ENCODE peak calls at places on chromosomes 12 and 14, in ten cellular contexts. U is heart left ventricle, M is astrocyte, L is neuronal stem cell, X is AG04450, J is uterus, R is pancreas, C is OCI-LY7, F is left ventricle myocardium inferior, D is H1. H is an unnamed sample.

GRCh38 chr12:52523825-52524224 is 3.6 kb upstream of the KRT5 start:
- DNase-seq in D (peak; percentile 22), J (no peak), R (peak; percentile 7), L (no peak), M (no peak), X (no peak), C (no peak), F (no peak), U (no peak), H (no peak)

GRCh38 chr12:104873374-104873773 is 84.7 kb downstream of the SLC41A2 start:
- DNase-seq in M (no peak), U (no peak), L (no peak), R (no peak), J (no peak), X (no peak), F (no peak), D (no peak), C (no peak), H (no peak)

GRCh38 chr12:83759906-83760305 is 1073.2 kb downstream of the TMTC2 start:
- DNase-seq in J (no peak), X (no peak), U (no peak), D (no peak), R (no peak), M (no peak), F (no peak), C (no peak), L (no peak), H (no peak)

GRCh38 chr12:86827409-86827808 is 571.2 kb upstream of the MGAT4C start:
- DNase-seq in C (no peak), D (no peak), R (no peak), J (no peak), L (no peak), X (no peak), M (no peak), U (no peak), F (no peak), H (no peak)

GRCh38 chr14:56339855-56340701 is 221.9 kb downstream of the PELI2 start:
- DNase-seq in L (peak; percentile 53), X (peak; percentile 94), R (peak; percentile 49), D (peak; percentile 56), U (peak; percentile 78), M (peak; percentile 92), F (peak; percentile 74), C (peak; percentile 33), J (peak; percentile 73), H (peak; percentile 47)

GRCh38 chr12:54311091-54311490 is 10.3 kb upstream of the NFE2 start:
- DNase-seq in J (no peak), L (no peak), C (no peak), M (no peak), X (no peak), F (no peak), R (no peak), D (no peak), U (no peak), H (no peak)

GRCh38 chr14:21063479-21063878 is 5.9 kb downstream of the RNASE8 start:
- DNase-seq in F (no peak), X (peak; percentile 54), D (no peak), M (peak; percentile 81), R (no peak), C (no peak), L (no peak), U (no peak), J (no peak), H (no peak)

GRCh38 chr14:51382506-51382905 is 142.5 kb downstream of the TMX1 start:
- DNase-seq in J (no peak), L (no peak), D (no peak), C (no peak), F (no peak), M (no peak), R (no peak), U (no peak), X (no peak), H (no peak)

GRCh38 chr12:110750784-110751461 is 8.2 kb upstream of the PPP1CC start:
- DNase-seq in U (no peak), J (peak; percentile 49), M (peak; percentile 63), C (no peak), X (no peak), R (no peak), L (no peak), F (no peak), D (no peak), H (no peak)

GRCh38 chr12:68896881-68897540 is 36.0 kb downstream of the CPM start:
- DNase-seq in L (no peak), F (no peak), X (no peak), U (no peak), D (no peak), J (no peak), C (peak; percentile 71), R (no peak), M (peak; percentile 44), H (no peak)

GRCh38 chr12:12333980-12334709 is 15.9 kb downstream of the MANSC1 start:
- DNase-seq in C (peak; percentile 76), D (peak; percentile 69), R (peak; percentile 50), F (peak; percentile 48), M (peak; percentile 27), U (peak; percentile 67), L (no peak), J (peak; percentile 56), X (no peak), H (peak; percentile 50)

GRCh38 chr12:102976609-102977280 is 19.3 kb downstream of the ASCL1 start:
- DNase-seq in X (no peak), D (no peak), M (no peak), L (no peak), R (no peak), C (no peak), F (no peak), U (no peak), J (no peak), H (no peak)

GRCh38 chr14:88793259-88793625 is 489 bp upstream of the EML5 start:
- DNase-seq in M (no peak), D (no peak), F (no peak), J (no peak), R (no peak), U (no peak), L (no peak), C (no peak), X (no peak), H (peak; percentile 1)

GRCh38 chr14:75417674-75418073 is 10.1 kb upstream of the JDP2 start:
- DNase-seq in U (no peak), L (no peak), F (no peak), D (no peak), M (peak; percentile 27), J (no peak), C (no peak), R (no peak), X (no peak), H (no peak)

GRCh38 chr12:92570056-92570753 is 132.6 kb upstream of the PLEKHG7 start:
- DNase-seq in U (no peak), M (peak; percentile 55), D (peak; percentile 63), C (peak; percentile 85), X (peak; percentile 77), J (peak; percentile 41), L (peak; percentile 89), R (peak; percentile 74), F (no peak), H (no peak)

DNA sequence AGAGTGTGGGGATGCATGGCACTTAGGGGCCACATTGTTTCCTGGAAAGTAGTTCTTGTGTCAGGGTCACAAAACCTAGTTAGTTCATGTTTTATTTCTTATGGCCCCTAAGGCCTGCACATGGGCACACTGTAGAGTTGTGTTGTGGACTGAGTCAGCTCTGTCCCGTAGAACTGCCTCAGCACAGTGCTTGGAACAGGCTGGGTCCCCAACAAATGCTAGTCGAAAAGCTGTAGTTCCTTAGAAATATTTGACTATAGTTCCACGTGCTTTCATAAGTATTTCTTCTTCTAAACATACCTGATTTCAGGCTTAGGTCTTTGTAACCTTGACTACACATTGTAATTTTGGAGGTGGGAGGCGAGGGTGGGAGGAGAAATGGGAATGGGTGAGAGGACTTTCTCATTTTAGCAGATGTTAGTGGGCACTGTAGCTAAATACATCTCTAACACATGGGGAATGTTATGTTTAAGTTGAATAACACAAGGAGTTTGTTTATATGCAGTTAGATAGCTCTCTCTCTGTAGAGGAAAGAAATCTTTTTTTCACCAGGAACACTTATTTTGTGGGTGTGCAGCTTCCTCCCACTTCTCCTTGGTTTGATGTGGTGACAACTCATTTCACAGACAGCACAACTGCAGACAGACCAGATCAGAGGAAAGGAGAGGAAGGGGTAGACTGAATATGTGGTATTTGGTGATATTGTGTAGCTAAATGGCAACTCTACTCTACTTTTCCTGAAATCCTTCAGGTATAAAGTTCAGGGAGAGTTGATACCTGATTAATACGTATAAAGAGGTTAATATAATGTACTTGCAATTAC is 39.5 kb upstream of the DACT1 start:
- DNase-seq in U (no peak), L (no peak), J (no peak), R (no peak), D (no peak), M (no peak), X (no peak), F (no peak), C (no peak), H (peak; percentile 81)
- H3K4me3 ChIP-seq in U (no peak overlapping the region), L (no peak overlapping the region), J (no peak overlapping the region), R (no peak overlapping the region), D (no peak overlapping the region), M (no peak overlapping the region), X (no peak overlapping the region), F (no peak overlapping the region), C (no peak overlapping the region), H (peak overlapping the region; percentile 3)

GRCh38 chr14:35367056-35367372 is 37.5 kb downstream of the NFKBIA start:
- DNase-seq in D (no peak), R (no peak), C (no peak), L (no peak), X (no peak), U (no peak), M (no peak), J (no peak), F (no peak), H (no peak)
- H3K27ac ChIP-seq in D (peak overlapping the region; percentile 41), R (no peak overlapping the region), C (peak overlapping the region; percentile 22), L (no peak overlapping the region), X (no peak overlapping the region), U (no peak overlapping the region), M (no peak overlapping the region), J (no peak overlapping the region), F (no peak overlapping the region), H (no peak overlapping the region)

DNA sequence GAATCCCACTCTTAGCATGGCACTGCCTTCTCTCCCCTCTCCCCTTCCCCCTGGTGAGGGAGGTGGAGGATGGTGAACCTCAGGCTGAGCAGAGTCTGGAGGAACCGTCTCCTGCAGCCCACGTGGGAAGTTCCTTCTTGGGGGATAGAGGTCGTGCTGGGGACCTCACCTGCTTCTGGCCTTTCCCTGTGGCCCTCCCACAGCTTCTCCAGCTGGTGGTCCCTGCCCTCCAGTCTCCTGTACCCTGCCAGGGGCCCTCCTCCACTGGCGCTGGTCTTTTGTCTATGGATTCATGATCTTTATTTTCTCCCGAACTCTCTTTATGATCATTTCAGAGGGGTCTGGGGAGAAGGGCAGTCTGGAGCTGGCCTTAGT is 9.0 kb upstream of the MTA1 start:
- DNase-seq in C (no peak), D (no peak), U (no peak), R (no peak), L (no peak), F (no peak), M (no peak), J (no peak), X (no peak), H (no peak)
- H3K4me3 ChIP-seq in C (no peak overlapping the region), D (peak overlapping the region; percentile 36), U (no peak overlapping the region), R (no peak overlapping the region), L (no peak overlapping the region), F (peak overlapping the region; percentile 60), M (peak overlapping the region; percentile 33), J (no peak overlapping the region), X (peak overlapping the region; percentile 45), H (no peak overlapping the region)

DNA sequence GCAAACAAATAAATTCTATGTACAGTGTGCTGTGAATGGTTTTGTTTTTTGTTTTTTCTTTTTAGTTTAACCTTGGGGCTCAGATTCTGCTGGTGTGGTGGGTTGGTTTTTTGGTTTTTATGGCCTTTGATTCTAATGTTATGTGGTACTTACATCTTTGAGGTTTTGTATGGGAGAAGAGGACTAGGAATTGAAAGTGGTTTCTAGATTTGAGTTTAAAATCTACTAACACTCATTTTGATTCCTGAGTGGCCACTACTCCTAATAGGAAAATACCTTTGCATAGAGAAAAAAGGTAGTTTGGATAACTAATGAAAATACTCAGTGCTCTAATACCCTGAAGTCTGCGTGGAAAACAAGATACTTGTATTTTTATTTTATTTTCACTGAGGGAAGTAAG is 137.7 kb downstream of the MON2 start:
- DNase-seq in D (no peak), C (no peak), X (no peak), J (no peak), U (no peak), F (no peak), M (no peak), L (no peak), R (no peak), H (no peak)
- H3K27ac ChIP-seq in D (no peak overlapping the region), C (peak overlapping the region; percentile 97), X (no peak overlapping the region), J (peak overlapping the region; percentile 99), U (peak overlapping the region; percentile 98), F (peak overlapping the region; percentile 100), M (peak overlapping the region; percentile 99), L (no peak overlapping the region), R (no peak overlapping the region), H (peak overlapping the region; percentile 99)